ENCODE peak calls at places on chromosome 12, in four cellular contexts. One of them, this sample, is unnamed.

GRCh38 chr12:11688831-11689230 is 39.4 kb downstream of the ETV6 start:
- DNase-seq in keratinocyte: no peak
- DNase-seq in K562: no peak
- DNase-seq in endothelial cell of umbilical vein: no peak
- DNase-seq in this sample: peak; percentile 55

GRCh38 chr12:6963016-6963731 is 7.3 kb downstream of the PHB2 start:
- DNase-seq in keratinocyte: peak; percentile 75
- DNase-seq in K562: no peak
- DNase-seq in endothelial cell of umbilical vein: no peak
- DNase-seq in this sample: no peak

GRCh38 chr12:124715121-124715990 is 147.9 kb upstream of the NCOR2 start:
- DNase-seq in keratinocyte: no peak
- DNase-seq in K562: peak; percentile 38
- DNase-seq in endothelial cell of umbilical vein: no peak
- DNase-seq in this sample: peak; percentile 35

GRCh38 chr12:6647083-6647604 is at the start of gene ACRBP:
- DNase-seq in keratinocyte: no peak
- DNase-seq in K562: no peak
- DNase-seq in endothelial cell of umbilical vein: peak; percentile 73
- DNase-seq in this sample: peak; percentile 14

GRCh38 chr12:59977779-59978178 is 381.9 kb downstream of the SLC16A7 start:
- DNase-seq in keratinocyte: no peak
- DNase-seq in K562: no peak
- DNase-seq in endothelial cell of umbilical vein: no peak
- DNase-seq in this sample: no peak

GRCh38 chr12:38137287-38137686 is 179.3 kb upstream of the ALG10B start:
- DNase-seq in keratinocyte: no peak
- DNase-seq in K562: no peak
- DNase-seq in endothelial cell of umbilical vein: no peak
- DNase-seq in this sample: no peak

GRCh38 chr12:8829128-8829524 is 6.7 kb downstream of the A2ML1 start:
- DNase-seq in keratinocyte: no peak
- DNase-seq in K562: no peak
- DNase-seq in endothelial cell of umbilical vein: no peak
- DNase-seq in this sample: no peak

GRCh38 chr12:30877110-30877875 is 49.3 kb upstream of the TSPAN11 start:
- DNase-seq in keratinocyte: no peak
- DNase-seq in K562: no peak
- DNase-seq in endothelial cell of umbilical vein: no peak
- DNase-seq in this sample: no peak

GRCh38 chr12:53791735-53792326 is 40.1 kb upstream of the CISTR start:
- DNase-seq in keratinocyte: no peak
- DNase-seq in K562: peak; percentile 42
- DNase-seq in endothelial cell of umbilical vein: no peak
- DNase-seq in this sample: no peak

GRCh38 chr12:39235990-39236767 is 206.7 kb downstream of the KIF21A start:
- DNase-seq in keratinocyte: no peak
- DNase-seq in K562: no peak
- DNase-seq in endothelial cell of umbilical vein: peak; percentile 10
- DNase-seq in this sample: no peak

GRCh38 chr12:49798934-49799333 is 29.3 kb downstream of the NCKAP5L start:
- DNase-seq in keratinocyte: no peak
- DNase-seq in K562: no peak
- DNase-seq in endothelial cell of umbilical vein: no peak
- DNase-seq in this sample: no peak

GRCh38 chr12:102769323-102769916 is 147.6 kb downstream of the PAH start:
- DNase-seq in keratinocyte: no peak
- DNase-seq in K562: peak; percentile 47
- DNase-seq in endothelial cell of umbilical vein: peak; percentile 34
- DNase-seq in this sample: peak; percentile 58

DNA sequence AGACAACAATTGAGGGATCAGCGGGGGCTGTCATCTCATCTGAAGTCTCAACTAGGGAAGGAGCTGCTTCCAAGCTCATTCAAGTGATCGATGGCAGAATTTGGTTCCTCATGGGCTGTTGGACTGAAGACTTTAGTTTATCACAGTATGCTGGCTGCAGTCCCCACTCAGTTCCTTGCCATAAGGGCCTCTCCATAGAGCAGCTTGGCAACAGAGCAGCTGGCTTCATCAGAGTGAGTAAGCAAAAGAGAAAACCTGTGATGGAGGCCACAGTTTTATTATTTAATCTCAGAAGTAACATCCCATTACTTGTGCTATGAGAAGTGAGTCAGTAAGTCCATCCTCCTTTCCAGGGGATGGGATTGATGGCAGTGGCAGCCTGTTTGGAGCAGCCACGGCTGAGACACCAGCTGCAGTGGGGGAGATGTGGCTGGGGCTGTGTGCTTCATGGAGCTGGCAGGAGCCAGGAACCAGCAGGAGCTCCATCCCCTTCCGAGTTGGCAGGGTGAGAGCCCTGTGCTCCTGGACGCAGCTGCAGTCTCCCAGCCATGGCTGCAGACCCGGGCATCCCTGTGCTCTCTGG is 138.5 kb upstream of the SRRM4 start:
- DNase-seq in keratinocyte: no peak
- DNase-seq in K562: no peak
- DNase-seq in endothelial cell of umbilical vein: no peak
- DNase-seq in this sample: no peak
- H3K9me1 ChIP-seq in keratinocyte: no peaks in the 10 kb centered on the region
- H3K9me1 ChIP-seq in K562: no peaks in the 10 kb centered on the region
- H3K9me1 ChIP-seq in endothelial cell of umbilical vein: no peaks in the 10 kb centered on the region
- H3K9me1 ChIP-seq in this sample: no peaks in the 10 kb centered on the region

GRCh38 chr12:112842441-112842840 is 50.9 kb downstream of the RPH3A start:
- DNase-seq in keratinocyte: no peak
- DNase-seq in K562: no peak
- DNase-seq in endothelial cell of umbilical vein: no peak
- DNase-seq in this sample: no peak
- H3K9ac ChIP-seq in keratinocyte: no peak overlapping the region
- H3K9ac ChIP-seq in K562: no peak overlapping the region
- H3K9ac ChIP-seq in endothelial cell of umbilical vein: no peak overlapping the region
- H3K9ac ChIP-seq in this sample: no peak overlapping the region

GRCh38 chr12:98425859-98426258 is 89.5 kb upstream of the TMPO start:
- DNase-seq in keratinocyte: no peak
- DNase-seq in K562: no peak
- DNase-seq in endothelial cell of umbilical vein: no peak
- DNase-seq in this sample: no peak

GRCh38 chr12:98422809-98423208 is 92.6 kb upstream of the TMPO start:
- DNase-seq in keratinocyte: no peak
- DNase-seq in K562: no peak
- DNase-seq in endothelial cell of umbilical vein: peak; percentile 33
- DNase-seq in this sample: no peak

GRCh38 chr12:98423963-98424362 is 91.4 kb upstream of the TMPO start:
- DNase-seq in keratinocyte: no peak
- DNase-seq in K562: no peak
- DNase-seq in endothelial cell of umbilical vein: no peak
- DNase-seq in this sample: no peak

GRCh38 chr12:98422359-98422758 is 93.0 kb upstream of the TMPO start:
- DNase-seq in keratinocyte: no peak
- DNase-seq in K562: no peak
- DNase-seq in endothelial cell of umbilical vein: no peak
- DNase-seq in this sample: no peak

DNA sequence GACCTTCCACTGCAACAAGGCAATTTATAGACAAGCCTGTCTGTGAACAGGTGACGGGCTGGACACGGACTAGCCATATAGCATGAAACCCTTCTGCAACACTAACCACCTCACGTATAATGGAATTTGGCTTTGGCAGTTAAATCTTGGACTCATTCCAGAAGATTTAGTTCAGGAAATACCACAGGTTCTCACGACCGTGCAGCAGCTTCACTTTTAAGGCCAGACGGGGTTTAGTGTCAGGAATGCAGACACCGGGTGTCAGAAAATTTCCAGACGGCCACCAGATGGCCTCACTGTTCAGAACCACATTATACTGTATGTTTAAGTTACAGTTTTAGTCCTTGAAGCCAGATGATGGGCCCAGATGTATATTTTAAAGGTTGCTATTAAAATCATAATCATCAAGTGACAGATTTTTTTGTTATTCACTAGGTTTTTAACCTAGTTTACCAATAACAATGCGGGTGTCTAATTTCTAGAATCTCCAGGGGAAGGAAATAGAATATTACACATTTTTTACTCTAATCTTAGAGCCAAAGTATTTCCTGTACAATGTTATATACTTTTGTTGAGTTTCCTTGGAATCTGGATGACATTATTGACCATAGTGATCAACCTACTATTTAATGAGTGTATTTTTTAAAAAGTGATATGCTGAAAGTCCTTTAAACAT is 90.5 kb upstream of the TMPO start:
- DNase-seq in keratinocyte: peak; percentile 69
- DNase-seq in K562: peak; percentile 76
- DNase-seq in endothelial cell of umbilical vein: peak; percentile 94
- DNase-seq in this sample: peak; percentile 73
- H3K9me1 ChIP-seq in keratinocyte: no peaks in the 10 kb centered on the region
- H3K9me1 ChIP-seq in K562: no peaks in the 10 kb centered on the region
- H3K9me1 ChIP-seq in endothelial cell of umbilical vein: no peaks in the 10 kb centered on the region
- H3K9me1 ChIP-seq in this sample: peaks cover 2% of the 10 kb centered on the region

GRCh38 chr12:41795910-41796309 is 348.8 kb downstream of the GXYLT1 start:
- DNase-seq in keratinocyte: no peak
- DNase-seq in K562: no peak
- DNase-seq in endothelial cell of umbilical vein: peak; percentile 5
- DNase-seq in this sample: no peak

GRCh38 chr12:41802803-41803202 is 341.9 kb downstream of the GXYLT1 start:
- DNase-seq in keratinocyte: no peak
- DNase-seq in K562: no peak
- DNase-seq in endothelial cell of umbilical vein: no peak
- DNase-seq in this sample: no peak

DNA sequence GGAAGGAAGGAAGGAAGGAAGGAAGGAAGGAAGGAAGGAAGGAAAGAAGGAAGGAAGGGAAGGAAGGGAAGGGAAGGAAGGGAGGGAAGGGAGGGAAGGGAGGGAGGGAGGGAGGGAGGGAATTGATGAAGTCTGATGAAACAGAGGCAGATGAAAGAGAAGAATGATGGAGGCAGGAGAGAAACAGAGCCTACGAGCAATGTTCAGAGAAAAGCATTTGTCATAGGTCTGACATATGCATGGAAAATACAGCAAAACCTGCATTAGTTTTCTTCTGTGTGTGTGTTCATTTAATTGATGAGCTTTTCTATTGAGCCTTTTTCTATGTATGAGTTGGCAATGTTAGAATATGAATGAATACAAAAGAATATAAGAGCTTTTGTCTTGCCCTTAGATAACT is 343.4 kb downstream of the GXYLT1 start:
- DNase-seq in keratinocyte: no peak
- DNase-seq in K562: no peak
- DNase-seq in endothelial cell of umbilical vein: no peak
- DNase-seq in this sample: no peak
- H3K9ac ChIP-seq in keratinocyte: no peak overlapping the region
- H3K9ac ChIP-seq in K562: no peak overlapping the region
- H3K9ac ChIP-seq in endothelial cell of umbilical vein: no peak overlapping the region
- H3K9ac ChIP-seq in this sample: no peak overlapping the region

DNA sequence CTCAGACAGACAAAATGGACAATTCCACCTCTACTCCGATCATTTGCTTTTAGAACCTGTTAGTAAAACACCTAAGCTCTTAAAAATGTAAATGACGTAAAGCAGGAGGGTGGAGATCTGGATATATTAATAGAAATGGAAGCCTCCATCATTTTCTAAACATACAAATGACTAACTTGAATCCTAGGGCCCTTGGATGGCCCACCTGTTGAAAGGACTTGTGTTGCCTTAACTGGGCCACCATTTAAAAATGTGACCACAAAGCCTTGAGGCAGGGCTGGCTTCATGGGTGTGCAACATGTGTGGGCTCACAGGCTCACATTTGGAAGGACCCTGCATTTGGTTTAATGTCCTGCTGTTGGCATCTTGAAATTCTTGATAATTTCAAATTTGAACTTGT is 131.5 kb upstream of the PRMT8 start:
- DNase-seq in keratinocyte: no peak
- DNase-seq in K562: no peak
- DNase-seq in endothelial cell of umbilical vein: no peak
- DNase-seq in this sample: no peak
- H3K9me1 ChIP-seq in keratinocyte: no peaks in the 10 kb centered on the region
- H3K9me1 ChIP-seq in K562: no peaks in the 10 kb centered on the region
- H3K9me1 ChIP-seq in endothelial cell of umbilical vein: no peaks in the 10 kb centered on the region
- H3K9me1 ChIP-seq in this sample: no peaks in the 10 kb centered on the region

GRCh38 chr12:78871566-78871965 is 7.0 kb downstream of the SYT1 start:
- DNase-seq in keratinocyte: no peak
- DNase-seq in K562: no peak
- DNase-seq in endothelial cell of umbilical vein: no peak
- DNase-seq in this sample: peak; percentile 30
- H3K9ac ChIP-seq in keratinocyte: no peak overlapping the region
- H3K9ac ChIP-seq in K562: no peak overlapping the region
- H3K9ac ChIP-seq in endothelial cell of umbilical vein: no peak overlapping the region
- H3K9ac ChIP-seq in this sample: no peak overlapping the region

This sample was measured in IMR-90.